ENCODE peak calls at places on chromosomes 3 and 15, in five cellular contexts. One of them, this sample, is unnamed.

GRCh38 chr15:64634020-64634419 is 141.4 kb downstream of the RBPMS2 start:
- DNase-seq in NCI-H1436: peak
- DNase-seq in activated CD4-positive, alpha-beta T cell treated with anti-CD3 and anti-CD28 coated beads for 24 hours: no peak
- DNase-seq in lung microvascular endothelial cell: peak
- DNase-seq in nucleus accumbens: no peak
- DNase-seq in this sample: no peak

GRCh38 chr3:133447751-133448477 is 48.1 kb downstream of the BFSP2 start:
- DNase-seq in nucleus accumbens: no peak
- DNase-seq in NCI-H1436: peak
- DNase-seq in activated CD4-positive, alpha-beta T cell treated with anti-CD3 and anti-CD28 coated beads for 24 hours: no peak
- DNase-seq in lung microvascular endothelial cell: no peak
- DNase-seq in this sample: no peak

GRCh38 chr3:194103475-194103874 is 32.5 kb upstream of the HES1 start:
- DNase-seq in activated CD4-positive, alpha-beta T cell treated with anti-CD3 and anti-CD28 coated beads for 24 hours: no peak
- DNase-seq in lung microvascular endothelial cell: no peak
- DNase-seq in nucleus accumbens: no peak
- DNase-seq in NCI-H1436: no peak
- DNase-seq in this sample: no peak

GRCh38 chr3:24640330-24640877 is 145.8 kb upstream of the THRB start:
- DNase-seq in activated CD4-positive, alpha-beta T cell treated with anti-CD3 and anti-CD28 coated beads for 24 hours: no peak
- DNase-seq in nucleus accumbens: no peak
- DNase-seq in NCI-H1436: no peak
- DNase-seq in lung microvascular endothelial cell: peak
- DNase-seq in this sample: no peak

GRCh38 chr3:120555661-120556509 is 40.3 kb upstream of the NDUFB4 start:
- DNase-seq in lung microvascular endothelial cell: no peak
- DNase-seq in activated CD4-positive, alpha-beta T cell treated with anti-CD3 and anti-CD28 coated beads for 24 hours: no peak
- DNase-seq in NCI-H1436: no peak
- DNase-seq in nucleus accumbens: no peak
- DNase-seq in this sample: no peak

GRCh38 chr3:193788189-193788946 is 195.4 kb downstream of the OPA1 start:
- DNase-seq in activated CD4-positive, alpha-beta T cell treated with anti-CD3 and anti-CD28 coated beads for 24 hours: peak
- DNase-seq in nucleus accumbens: peak
- DNase-seq in lung microvascular endothelial cell: peak
- DNase-seq in NCI-H1436: peak
- DNase-seq in this sample: no peak

GRCh38 chr3:112378989-112379692 is 46.2 kb downstream of the CD200 start:
- DNase-seq in NCI-H1436: no peak
- DNase-seq in activated CD4-positive, alpha-beta T cell treated with anti-CD3 and anti-CD28 coated beads for 24 hours: no peak
- DNase-seq in nucleus accumbens: no peak
- DNase-seq in lung microvascular endothelial cell: no peak
- DNase-seq in this sample: no peak

GRCh38 chr15:70643783-70644125 is 119.6 kb downstream of the UACA start:
- DNase-seq in nucleus accumbens: no peak
- DNase-seq in activated CD4-positive, alpha-beta T cell treated with anti-CD3 and anti-CD28 coated beads for 24 hours: no peak
- DNase-seq in lung microvascular endothelial cell: no peak
- DNase-seq in NCI-H1436: no peak
- DNase-seq in this sample: no peak

GRCh38 chr15:89118481-89118989 is 30.3 kb downstream of the ABHD2 start:
- DNase-seq in nucleus accumbens: no peak
- DNase-seq in activated CD4-positive, alpha-beta T cell treated with anti-CD3 and anti-CD28 coated beads for 24 hours: no peak
- DNase-seq in NCI-H1436: no peak
- DNase-seq in lung microvascular endothelial cell: peak
- DNase-seq in this sample: no peak

GRCh38 chr3:47394140-47394855 is 13.5 kb downstream of the PTPN23 start:
- DNase-seq in nucleus accumbens: no peak
- DNase-seq in lung microvascular endothelial cell: peak
- DNase-seq in NCI-H1436: no peak
- DNase-seq in activated CD4-positive, alpha-beta T cell treated with anti-CD3 and anti-CD28 coated beads for 24 hours: no peak
- DNase-seq in this sample: no peak

GRCh38 chr3:51340311-51340829 is 44.7 kb upstream of the MANF start:
- DNase-seq in activated CD4-positive, alpha-beta T cell treated with anti-CD3 and anti-CD28 coated beads for 24 hours: no peak
- DNase-seq in NCI-H1436: no peak
- DNase-seq in lung microvascular endothelial cell: peak
- DNase-seq in nucleus accumbens: no peak
- DNase-seq in this sample: peak

GRCh38 chr15:75082689-75083088 is 59.3 kb downstream of the PPCDC start:
- DNase-seq in activated CD4-positive, alpha-beta T cell treated with anti-CD3 and anti-CD28 coated beads for 24 hours: no peak
- DNase-seq in lung microvascular endothelial cell: no peak
- DNase-seq in nucleus accumbens: no peak
- DNase-seq in NCI-H1436: no peak
- DNase-seq in this sample: no peak

GRCh38 chr15:40142428-40142827 is 18.4 kb upstream of the BUB1B start:
- DNase-seq in lung microvascular endothelial cell: no peak
- DNase-seq in NCI-H1436: no peak
- DNase-seq in nucleus accumbens: no peak
- DNase-seq in activated CD4-positive, alpha-beta T cell treated with anti-CD3 and anti-CD28 coated beads for 24 hours: no peak
- DNase-seq in this sample: no peak

GRCh38 chr3:126746395-126747177 is 42.5 kb downstream of the CHCHD6 start:
- DNase-seq in nucleus accumbens: no peak
- DNase-seq in NCI-H1436: no peak
- DNase-seq in activated CD4-positive, alpha-beta T cell treated with anti-CD3 and anti-CD28 coated beads for 24 hours: no peak
- DNase-seq in lung microvascular endothelial cell: peak
- DNase-seq in this sample: no peak

GRCh38 chr3:186421946-186422345 is 59.9 kb upstream of the DGKG start:
- DNase-seq in nucleus accumbens: no peak
- DNase-seq in lung microvascular endothelial cell: no peak
- DNase-seq in NCI-H1436: no peak
- DNase-seq in activated CD4-positive, alpha-beta T cell treated with anti-CD3 and anti-CD28 coated beads for 24 hours: no peak
- DNase-seq in this sample: no peak

GRCh38 chr3:31918179-31919165 is 62.6 kb downstream of the OSBPL10 start:
- DNase-seq in activated CD4-positive, alpha-beta T cell treated with anti-CD3 and anti-CD28 coated beads for 24 hours: no peak
- DNase-seq in NCI-H1436: no peak
- DNase-seq in lung microvascular endothelial cell: peak
- DNase-seq in nucleus accumbens: no peak
- DNase-seq in this sample: no peak

GRCh38 chr3:170506556-170506955 is 79.3 kb downstream of the SLC7A14 start:
- DNase-seq in NCI-H1436: peak
- DNase-seq in lung microvascular endothelial cell: peak
- DNase-seq in activated CD4-positive, alpha-beta T cell treated with anti-CD3 and anti-CD28 coated beads for 24 hours: no peak
- DNase-seq in nucleus accumbens: no peak
- DNase-seq in this sample: no peak

GRCh38 chr3:156010829-156011228 is 109.5 kb upstream of the KCNAB1 start:
- DNase-seq in lung microvascular endothelial cell: no peak
- DNase-seq in activated CD4-positive, alpha-beta T cell treated with anti-CD3 and anti-CD28 coated beads for 24 hours: no peak
- DNase-seq in NCI-H1436: no peak
- DNase-seq in nucleus accumbens: peak
- DNase-seq in this sample: no peak

GRCh38 chr15:66850078-66850991 is 148.3 kb downstream of the SMAD6 start:
- DNase-seq in nucleus accumbens: no peak
- DNase-seq in NCI-H1436: no peak
- DNase-seq in lung microvascular endothelial cell: peak
- DNase-seq in activated CD4-positive, alpha-beta T cell treated with anti-CD3 and anti-CD28 coated beads for 24 hours: no peak
- DNase-seq in this sample: no peak

GRCh38 chr3:176514297-176514696 is 683.0 kb downstream of the TBL1XR1 start:
- DNase-seq in NCI-H1436: no peak
- DNase-seq in nucleus accumbens: no peak
- DNase-seq in activated CD4-positive, alpha-beta T cell treated with anti-CD3 and anti-CD28 coated beads for 24 hours: no peak
- DNase-seq in lung microvascular endothelial cell: peak
- DNase-seq in this sample: no peak

GRCh38 chr3:159210336-159210735 is 408.5 kb downstream of the MFSD1 start:
- DNase-seq in nucleus accumbens: no peak
- DNase-seq in NCI-H1436: no peak
- DNase-seq in activated CD4-positive, alpha-beta T cell treated with anti-CD3 and anti-CD28 coated beads for 24 hours: no peak
- DNase-seq in lung microvascular endothelial cell: no peak
- DNase-seq in this sample: no peak

GRCh38 chr3:129278970-129279906 is 568 bp downstream of the HMCES start:
- DNase-seq in activated CD4-positive, alpha-beta T cell treated with anti-CD3 and anti-CD28 coated beads for 24 hours: peak
- DNase-seq in nucleus accumbens: peak
- DNase-seq in lung microvascular endothelial cell: peak
- DNase-seq in NCI-H1436: peak
- DNase-seq in this sample: no peak

GRCh38 chr3:143529018-143529478 is 319.2 kb downstream of the SLC9A9 start:
- DNase-seq in lung microvascular endothelial cell: no peak
- DNase-seq in nucleus accumbens: no peak
- DNase-seq in activated CD4-positive, alpha-beta T cell treated with anti-CD3 and anti-CD28 coated beads for 24 hours: no peak
- DNase-seq in NCI-H1436: no peak
- DNase-seq in this sample: no peak

This sample was measured in breast epithelium.